ENCODE peak calls at places on chromosomes 11 and 22, in four cellular contexts. L, O, Y and J are unnamed samples.

GRCh38 chr11:27721505-27722116 is 21.4 kb upstream of the BDNF start:
- DNase-seq in L (no peak), O (no peak), Y (no peak), J (no peak)

GRCh38 chr11:76703707-76704106 is 33.2 kb upstream of the LRRC32 start:
- DNase-seq in L (no peak), O (no peak), Y (no peak), J (no peak)

GRCh38 chr11:70804174-70804855 is 406.0 kb downstream of the CTTN start:
- DNase-seq in L (no peak), O (no peak), Y (no peak), J (no peak)

GRCh38 chr22:37345863-37346514 is 63.7 kb downstream of the CYTH4 start:
- DNase-seq in L (peak; percentile 31), O (peak; percentile 12), Y (no peak), J (no peak)

GRCh38 chr11:70076461-70076931 is 1.6 kb upstream of the ANO1 start:
- DNase-seq in L (no peak), O (no peak), Y (no peak), J (no peak)

GRCh38 chr11:118437046-118437735 is 899 bp downstream of the KMT2A start:
- DNase-seq in L (peak; percentile 20), O (peak; percentile 38), Y (peak; percentile 51), J (peak; percentile 21)

GRCh38 chr11:70020336-70021214 is 57.5 kb upstream of the ANO1 start:
- DNase-seq in L (peak; percentile 39), O (no peak), Y (no peak), J (no peak)

GRCh38 chr11:71442880-71443279 is 5.3 kb downstream of the DHCR7 start:
- DNase-seq in L (no peak), O (no peak), Y (no peak), J (no peak)

GRCh38 chr11:131854391-131854790 is 484.0 kb downstream of the NTM start:
- DNase-seq in L (no peak), O (no peak), Y (no peak), J (no peak)

GRCh38 chr11:126109941-126110731 is 47.5 kb upstream of the CDON start:
- DNase-seq in L (no peak), O (peak; percentile 4), Y (no peak), J (no peak)

GRCh38 chr11:29100967-29101366 is 915.9 kb downstream of the KCNA4 start:
- DNase-seq in L (no peak), O (no peak), Y (no peak), J (no peak)

GRCh38 chr22:50031189-50032091 is 18.9 kb upstream of the IL17REL start:
- DNase-seq in L (no peak), O (no peak), Y (no peak), J (no peak)

GRCh38 chr22:50032109-50032871 is 19.7 kb upstream of the IL17REL start:
- DNase-seq in L (no peak), O (no peak), Y (no peak), J (no peak)

GRCh38 chr22:50030315-50031188 is 18.0 kb upstream of the IL17REL start:
- DNase-seq in L (peak; percentile 71), O (peak; percentile 24), Y (peak; percentile 81), J (peak; percentile 66)

GRCh38 chr22:50025993-50026392 is 13.4 kb upstream of the IL17REL start:
- DNase-seq in L (no peak), O (no peak), Y (no peak), J (no peak)

DNA sequence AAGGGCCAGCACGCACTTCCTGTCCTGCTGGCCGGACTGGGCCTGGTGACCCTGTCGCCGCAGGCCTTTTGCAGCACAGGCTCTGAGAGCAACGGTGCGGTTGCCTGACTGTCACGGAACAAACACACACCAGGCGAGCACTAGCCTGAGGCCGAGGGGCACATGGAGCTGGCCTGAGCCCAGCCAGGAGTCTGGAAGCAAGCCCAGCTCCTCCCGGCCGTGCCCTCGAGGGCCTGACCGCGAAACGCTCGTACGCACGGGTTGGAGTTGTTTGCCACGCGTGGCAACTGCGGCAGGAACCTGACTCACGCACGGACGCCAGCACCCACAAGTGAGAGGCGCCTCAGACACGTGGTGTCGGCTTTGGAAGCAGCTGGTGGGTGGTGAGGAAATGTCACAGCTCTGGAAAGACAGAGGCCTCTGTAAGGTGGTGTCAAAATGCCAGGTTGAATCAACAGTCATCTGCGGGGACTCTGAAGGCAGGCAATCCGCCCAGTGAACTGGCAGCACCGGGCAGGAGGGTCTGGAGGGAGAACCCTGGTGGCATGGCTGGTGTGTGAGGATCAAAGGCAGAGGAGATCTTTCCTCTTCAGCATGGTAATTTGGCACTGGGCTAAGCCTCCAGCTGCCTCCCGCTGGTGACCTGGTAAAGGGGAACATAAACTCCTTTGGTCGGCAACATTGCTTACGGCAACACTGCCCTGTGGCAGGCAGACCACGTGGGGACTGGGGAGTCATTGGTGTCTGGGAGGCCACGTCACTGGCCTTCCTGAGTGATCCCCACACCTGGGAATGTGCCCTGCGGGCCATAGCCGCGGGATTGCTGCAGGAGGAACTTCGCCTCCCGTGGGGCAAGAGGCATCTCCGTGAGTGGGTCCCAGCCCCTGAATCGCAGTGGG is 15.3 kb upstream of the IL17REL start:
- DNase-seq in L (no peak), O (no peak), Y (no peak), J (no peak)
- TF ChIP-seq CTCF in L (no peak), O (no peak), Y (no peak), J (no peak)

DNA sequence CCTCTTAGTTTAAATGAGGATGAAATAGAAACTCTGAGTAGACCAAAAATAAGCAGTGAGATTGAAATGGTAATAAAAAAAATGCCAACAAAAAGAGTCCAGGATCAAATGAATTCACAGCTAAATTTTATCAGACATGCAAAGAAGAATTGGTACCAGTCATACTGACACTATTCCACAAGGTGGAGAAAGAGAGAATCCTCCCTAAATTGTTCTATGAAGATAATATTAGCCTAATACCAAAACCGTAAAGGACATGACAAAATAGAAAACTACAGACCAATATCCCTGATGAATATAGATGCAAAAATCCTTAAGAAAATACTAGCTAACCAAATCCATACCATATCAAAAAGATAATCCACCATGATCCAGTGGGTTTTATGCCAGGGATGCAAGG is 169.8 kb upstream of the CHORDC1 start:
- DNase-seq in L (no peak), O (no peak), Y (no peak), J (no peak)
- TF ChIP-seq CTCF in L (peak; percentile 12), O (peak; percentile 3), Y (no peak), J (no peak)

GRCh38 chr11:128155590-128155989 is 431.8 kb downstream of the ETS1 start:
- DNase-seq in L (no peak), O (peak; percentile 60), Y (no peak), J (no peak)

GRCh38 chr11:128158860-128159259 is 428.5 kb downstream of the ETS1 start:
- DNase-seq in L (no peak), O (no peak), Y (no peak), J (no peak)

GRCh38 chr11:128157423-128158298 is 429.7 kb downstream of the ETS1 start:
- DNase-seq in L (no peak), O (peak; percentile 75), Y (peak; percentile 52), J (peak; percentile 22)

GRCh38 chr11:128153697-128154048 is 433.7 kb downstream of the ETS1 start:
- DNase-seq in L (no peak), O (no peak), Y (no peak), J (no peak)

DNA sequence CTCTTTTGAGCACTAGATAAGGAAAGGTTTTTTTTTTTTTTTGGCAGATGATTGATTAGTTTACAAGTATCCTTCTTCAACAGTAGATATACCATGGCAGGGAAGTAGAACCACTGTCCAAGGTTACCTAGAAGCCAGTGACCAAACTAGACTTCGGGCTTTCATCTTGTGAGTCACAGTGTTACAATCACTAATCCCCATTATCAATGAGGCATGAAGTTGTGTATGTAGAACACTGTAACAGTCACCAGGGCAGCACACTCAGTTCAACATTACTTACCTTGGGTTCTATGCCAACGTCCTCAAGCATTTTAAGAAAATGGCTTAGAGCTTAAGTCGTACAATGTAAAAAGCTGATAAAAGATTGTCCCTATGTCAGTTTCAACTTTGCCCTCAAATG is 430.9 kb downstream of the ETS1 start:
- DNase-seq in L (no peak), O (peak; percentile 73), Y (no peak), J (no peak)
- TF ChIP-seq CTCF in L (no peak), O (no peak), Y (no peak), J (no peak)

DNA sequence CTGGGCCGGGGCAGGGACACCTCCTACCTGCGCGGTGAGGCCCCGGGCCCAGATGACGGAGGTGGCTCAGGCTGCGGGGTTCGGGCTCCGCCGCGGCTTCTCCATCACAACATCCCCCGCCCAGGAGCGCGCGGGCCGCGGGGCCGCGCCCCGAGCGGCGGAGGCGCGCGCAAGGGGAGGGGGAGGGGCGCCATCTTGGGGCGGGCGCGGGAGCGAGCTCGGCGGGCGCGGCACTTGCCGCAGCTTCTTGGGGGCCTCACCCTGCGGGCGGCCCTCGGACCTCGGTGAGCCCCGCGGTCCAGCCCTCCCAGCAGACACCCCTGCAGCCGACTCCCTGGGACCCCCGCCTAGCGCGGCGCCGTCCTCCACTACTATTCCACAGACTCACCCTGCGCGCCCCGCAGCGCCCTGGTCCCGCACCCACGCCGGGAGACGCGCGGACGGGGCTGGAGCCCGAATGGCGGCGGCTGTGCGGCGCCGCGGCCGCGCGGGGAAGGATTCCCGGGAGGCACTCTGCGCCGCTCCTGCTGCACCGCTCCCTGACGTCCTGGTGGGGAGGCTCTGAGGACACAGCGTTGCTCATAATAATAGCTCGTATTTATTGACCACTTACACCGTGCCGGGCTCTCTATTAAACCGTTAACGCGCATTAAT is at the start of gene APBB1:
- DNase-seq in L (peak; percentile 75), O (no peak), Y (peak; percentile 76), J (peak; percentile 55)
- TF ChIP-seq CTCF in L (peak; percentile 44), O (no peak), Y (no peak), J (peak; percentile 31)

GRCh38 chr11:102322560-102322959 is 5.3 kb downstream of the BIRC3 start:
- DNase-seq in L (no peak), O (no peak), Y (no peak), J (no peak)

GRCh38 chr11:102320679-102321078 is 3.4 kb downstream of the BIRC3 start:
- DNase-seq in L (no peak), O (no peak), Y (no peak), J (no peak)

GRCh38 chr11:102323542-102324261 is 6.4 kb downstream of the BIRC3 start:
- DNase-seq in L (no peak), O (peak; percentile 57), Y (no peak), J (no peak)

GRCh38 chr11:102328748-102329147 is 11.5 kb downstream of the BIRC3 start:
- DNase-seq in L (no peak), O (no peak), Y (no peak), J (no peak)

GRCh38 chr11:102325088-102325487 is 7.8 kb downstream of the BIRC3 start:
- DNase-seq in L (no peak), O (no peak), Y (no peak), J (no peak)
- TF ChIP-seq CTCF in L (no peak), O (no peak), Y (no peak), J (no peak)

GRCh38 chr11:47558695-47559094 is 5.8 kb upstream of the CELF1 start:
- DNase-seq in L (no peak), O (no peak), Y (no peak), J (no peak)
- TF ChIP-seq CTCF in L (no peak), O (no peak), Y (no peak), J (no peak)

GRCh38 chr11:35359321-35360058 is 59.9 kb downstream of the SLC1A2 start:
- DNase-seq in L (no peak), O (no peak), Y (no peak), J (no peak)
- TF ChIP-seq CTCF in L (no peak), O (no peak), Y (no peak), J (no peak)